ENCODE peak calls at places on chromosomes 4 and X, in six cellular contexts. M is K562, X is SK-N-SH, A is HCT116, E is GM12878, B is H1. Z is an unnamed sample.

GRCh38 chr4:26782168-26782829 is 78.3 kb upstream of the STIM2 start:
- DNase-seq in E (no peak), A (no peak), X (peak), M (peak), B (no peak), Z (no peak)

GRCh38 chrX:5681159-5681558 is 547.5 kb downstream of the NLGN4X start:
- DNase-seq in X (peak), M (no peak), E (no peak), B (no peak), A (no peak), Z (no peak)

GRCh38 chr4:188400456-188400855 is 261.2 kb downstream of the TRIML1 start:
- DNase-seq in B (no peak), A (no peak), M (no peak), X (no peak), E (no peak), Z (no peak)

GRCh38 chr4:144611850-144612249 is 34.1 kb upstream of the HHIP start:
- DNase-seq in A (peak), M (peak), E (no peak), X (peak), B (peak), Z (peak)

GRCh38 chr4:168759959-168760527 is 250.0 kb downstream of the CBR4 start:
- DNase-seq in M (no peak), A (no peak), B (no peak), E (no peak), X (no peak), Z (no peak)

GRCh38 chr4:145043306-145043705 is 54.7 kb downstream of the ANAPC10 start:
- DNase-seq in A (no peak), E (no peak), B (no peak), M (no peak), X (no peak), Z (no peak)

GRCh38 chr4:99008051-99008450 is 12.5 kb downstream of the METAP1 start:
- DNase-seq in M (no peak), E (no peak), B (no peak), X (no peak), A (no peak), Z (no peak)

GRCh38 chrX:130118941-130119640 is 8.8 kb upstream of the ELF4 start:
- DNase-seq in E (no peak), X (no peak), A (no peak), M (no peak), B (no peak), Z (no peak)

GRCh38 chr4:10701702-10702460 is 17.3 kb upstream of the CLNK start:
- DNase-seq in A (no peak), M (no peak), X (no peak), B (no peak), E (no peak), Z (no peak)

GRCh38 chrX:154020500-154021115 is 906 bp upstream of the IRAK1 start:
- DNase-seq in M (no peak), X (no peak), A (no peak), E (no peak), B (no peak), Z (no peak)

GRCh38 chrX:104428231-104428630 is 137.8 kb upstream of the IL1RAPL2 start:
- DNase-seq in M (no peak), A (no peak), E (no peak), B (no peak), X (no peak), Z (no peak)

GRCh38 chr4:8319731-8320385 is 50.3 kb downstream of the HTRA3 start:
- DNase-seq in X (no peak), M (no peak), B (no peak), A (no peak), E (no peak), Z (no peak)

GRCh38 chr4:7978907-7979651 is 39.4 kb upstream of the AFAP1 start:
- DNase-seq in X (no peak), B (no peak), M (no peak), E (no peak), A (no peak), Z (no peak)

GRCh38 chr4:106803107-106803506 is 233.0 kb downstream of the DKK2 start:
- DNase-seq in A (no peak), E (no peak), X (no peak), M (no peak), B (no peak), Z (no peak)

GRCh38 chr4:156515295-156515694 is 456.3 kb downstream of the PDGFC start:
- DNase-seq in M (no peak), E (no peak), A (no peak), B (no peak), X (no peak), Z (no peak)

GRCh38 chrX:45630078-45630477 is 429.4 kb upstream of the DIPK2B start:
- DNase-seq in B (no peak), M (no peak), E (no peak), X (no peak), A (no peak), Z (no peak)

GRCh38 chrX:134566506-134566905 is 91.8 kb downstream of the PLAC1 start:
- DNase-seq in M (no peak), A (no peak), X (no peak), B (no peak), E (no peak), Z (no peak)

GRCh38 chr4:61320154-61320553 is 120.0 kb downstream of the ADGRL3 start:
- DNase-seq in X (no peak), M (no peak), E (no peak), A (no peak), B (no peak), Z (no peak)

GRCh38 chr4:174138616-174139015 is 144.9 kb downstream of the FBXO8 start:
- DNase-seq in M (no peak), E (no peak), A (no peak), B (no peak), X (no peak), Z (no peak)

GRCh38 chr4:16067515-16067914 is 16.3 kb downstream of the PROM1 start:
- DNase-seq in E (no peak), A (peak), X (no peak), M (no peak), B (no peak), Z (peak)

GRCh38 chrX:9273744-9274143 is 191.1 kb upstream of the TBL1X start:
- DNase-seq in X (no peak), B (no peak), E (no peak), M (no peak), A (no peak), Z (no peak)

GRCh38 chr4:153140294-153140693 is 63.9 kb upstream of the TRIM2 start:
- DNase-seq in B (no peak), M (no peak), A (no peak), E (no peak), X (no peak), Z (no peak)

GRCh38 chr4:95478679-95479078 is 70.1 kb downstream of the UNC5C start:
- DNase-seq in M (no peak), B (no peak), A (no peak), X (no peak), E (no peak), Z (no peak)

GRCh38 chr4:28073860-28074555 is 1213.4 kb downstream of the STIM2 start:
- DNase-seq in B (no peak), M (no peak), A (peak), X (no peak), E (no peak), Z (peak)

GRCh38 chr4:56286763-56287162 is 100.5 kb downstream of the AASDH start:
- DNase-seq in A (no peak), B (no peak), M (no peak), X (no peak), E (no peak), Z (no peak)

GRCh38 chr4:11546391-11547160 is 117.9 kb upstream of the HS3ST1 start:
- DNase-seq in M (no peak), X (no peak), B (no peak), A (no peak), E (no peak), Z (no peak)

GRCh38 chrX:38426785-38427184 is 74.4 kb downstream of the OTC start:
- DNase-seq in X (no peak), B (no peak), M (no peak), A (no peak), E (no peak), Z (no peak)

GRCh38 chr4:10866691-10867090 is 182.1 kb upstream of the CLNK start:
- DNase-seq in X (no peak), M (no peak), E (no peak), A (no peak), B (no peak), Z (no peak)

GRCh38 chr4:38188631-38189101 is 228.5 kb downstream of the PTTG2 start:
- DNase-seq in A (peak), B (no peak), M (no peak), X (no peak), E (no peak), Z (no peak)

GRCh38 chr4:100070868-100071267 is 119.4 kb downstream of the DDIT4L start:
- DNase-seq in M (no peak), B (no peak), A (no peak), X (no peak), E (no peak), Z (no peak)

DNA sequence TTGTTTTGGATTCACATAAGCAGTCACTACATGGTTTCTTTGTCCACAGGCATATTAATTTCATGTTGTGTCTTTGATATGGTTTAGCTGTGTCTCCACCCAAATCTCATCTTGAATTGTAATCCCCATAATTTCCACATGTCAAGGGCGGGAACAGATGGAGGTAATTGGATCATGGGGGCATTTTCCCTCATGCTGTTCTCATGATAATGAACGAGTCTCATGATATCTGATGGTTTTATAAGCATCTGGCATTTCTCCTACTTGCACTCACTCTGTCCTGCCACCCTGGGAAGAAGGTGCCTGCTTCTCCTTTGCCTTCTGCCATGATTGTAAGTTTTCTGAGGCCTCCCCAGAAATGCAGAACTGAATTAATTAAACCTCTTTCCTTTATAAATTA is 1811.1 kb upstream of the PCDH10 start:
- DNase-seq in M (no peak), X (no peak), B (no peak), E (no peak), A (no peak), Z (no peak)
- TF ChIP-seq JUND in M (no peak), X (no peak), B (no peak), E (no peak), A (no peak), Z (no peak)

GRCh38 chr4:40238700-40239548 is 42.1 kb downstream of the RHOH start:
- DNase-seq in E (no peak), A (no peak), X (no peak), B (no peak), M (peak), Z (no peak)
- TF ChIP-seq YY1 in E (no peak), A (no peak), X (no peak), B (no peak), M (peak), Z (no peak)

DNA sequence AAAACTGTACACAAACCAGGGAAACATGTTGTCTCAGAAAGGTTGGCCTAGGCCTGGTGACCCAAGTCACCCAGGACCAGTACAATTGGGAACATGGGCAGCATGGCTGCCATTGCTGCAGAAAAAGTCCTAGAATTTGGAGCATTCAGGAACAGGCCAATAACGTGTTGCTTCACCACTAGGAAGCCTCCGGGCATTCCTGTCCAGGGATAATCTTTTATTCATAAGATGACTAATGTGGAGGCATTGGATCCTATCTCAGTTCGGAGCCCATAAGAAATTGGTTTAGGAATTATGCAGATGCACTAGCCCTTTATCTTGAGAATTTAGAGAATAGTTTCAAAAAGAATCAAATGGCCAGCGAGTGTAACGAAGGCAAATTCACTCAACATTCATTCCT is 242.8 kb upstream of the NDST4 start:
- DNase-seq in X (no peak), B (no peak), A (no peak), E (no peak), M (no peak), Z (no peak)
- TF ChIP-seq JUND in X (no peak), B (no peak), A (no peak), E (no peak), M (no peak), Z (no peak)

GRCh38 chr4:39308576-39308975 is 57.6 kb downstream of the RFC1 start:
- DNase-seq in X (no peak), A (no peak), M (no peak), E (no peak), B (no peak), Z (no peak)
- TF ChIP-seq YY1 in X (no peak), A (no peak), M (no peak), E (no peak), B (no peak), Z (no peak)